ENCODE peak calls at places on chromosomes 11 and 22, in nine cellular contexts. U is WERI-Rb-1; Y is astrocyte of the spinal cord; V is MM.1S; Q is psoas muscle; N is lung; S is AG04450; D is lower lobe of right lung; H is CD8-positive, alpha-beta T cell. C is an unnamed sample.

GRCh38 chr11:9990221-9990973 is 303.6 kb downstream of the SBF2 start:
- DNase-seq in N (no peak), D (no peak), V (no peak), Y (no peak), Q (no peak), S (no peak), U (no peak), H (no peak), C (no peak)

GRCh38 chr11:35163209-35163608 is 24.2 kb downstream of the CD44 start:
- DNase-seq in V (no peak), U (peak), Y (no peak), H (no peak), Q (no peak), N (no peak), D (no peak), S (no peak), C (no peak)

GRCh38 chr11:63802637-63803414 is 10.4 kb upstream of the SPINDOC start:
- DNase-seq in V (no peak), D (no peak), H (no peak), U (no peak), Q (no peak), Y (no peak), S (no peak), N (no peak), C (peak)

GRCh38 chr11:18329196-18329870 is 7.0 kb downstream of the GTF2H1 start:
- DNase-seq in Q (no peak), Y (no peak), U (no peak), V (no peak), S (no peak), D (no peak), H (no peak), N (no peak), C (peak)

GRCh38 chr11:285021-285893 is 3.7 kb upstream of the PGGHG start:
- DNase-seq in Q (peak), V (no peak), H (peak), D (no peak), Y (no peak), U (no peak), S (no peak), N (no peak), C (no peak)

GRCh38 chr11:70508231-70508480 is 109.8 kb downstream of the CTTN start:
- DNase-seq in Q (peak), D (no peak), H (no peak), N (no peak), V (no peak), S (no peak), U (peak), Y (no peak), C (no peak)

GRCh38 chr11:122253541-122254317 is 137.7 kb upstream of the BLID start:
- DNase-seq in D (no peak), S (no peak), N (no peak), H (no peak), Y (no peak), U (no peak), V (no peak), Q (no peak), C (no peak)

GRCh38 chr11:107018902-107019493 is 722 bp upstream of the GUCY1A2 start:
- DNase-seq in H (no peak), U (peak), Q (peak), S (peak), N (peak), Y (peak), V (no peak), D (peak), C (no peak)

GRCh38 chr11:102318469-102318868 is 1.2 kb downstream of the BIRC3 start:
- DNase-seq in N (no peak), Q (no peak), V (peak), U (no peak), Y (peak), H (peak), D (no peak), S (no peak), C (peak)

GRCh38 chr11:92550411-92550810 is 325.8 kb downstream of the FAT3 start:
- DNase-seq in H (no peak), Y (no peak), Q (no peak), D (no peak), S (no peak), N (no peak), U (no peak), V (no peak), C (no peak)

GRCh38 chr11:104338186-104338585 is 174.2 kb upstream of the PDGFD start:
- DNase-seq in U (no peak), Q (no peak), N (no peak), D (no peak), V (no peak), Y (peak), H (no peak), S (no peak), C (no peak)

GRCh38 chr22:17171016-17171312 is 11.9 kb upstream of the HDHD5 start:
- DNase-seq in H (no peak), U (no peak), D (no peak), Y (no peak), S (no peak), Q (no peak), N (no peak), V (peak), C (no peak)

GRCh38 chr11:102279641-102280170 is 37.6 kb upstream of the BIRC3 start:
- DNase-seq in U (no peak), S (peak), Y (peak), H (no peak), Q (no peak), N (no peak), V (peak), D (no peak), C (peak)

GRCh38 chr11:9815486-9816136 is 151.7 kb downstream of the SWAP70 start:
- DNase-seq in Q (no peak), V (no peak), H (no peak), S (peak), Y (peak), U (no peak), D (no peak), N (peak), C (no peak)

GRCh38 chr11:72584293-72584921 is 89.8 kb downstream of the PDE2A start:
- DNase-seq in U (no peak), Q (peak), N (peak), Y (no peak), V (no peak), S (no peak), D (peak), H (peak), C (no peak)

GRCh38 chr11:86115542-86116385 is 46.9 kb upstream of the PICALM start:
- DNase-seq in H (no peak), D (no peak), Y (peak), Q (no peak), S (no peak), V (no peak), U (no peak), N (no peak), C (peak)

GRCh38 chr11:76850815-76851214 is 9.9 kb upstream of the ACER3 start:
- DNase-seq in Q (peak), S (no peak), V (no peak), N (no peak), H (no peak), D (no peak), Y (no peak), U (no peak), C (no peak)

GRCh38 chr22:50640857-50641647 is 13.1 kb upstream of the ARSA start:
- DNase-seq in S (no peak), H (no peak), Y (no peak), D (no peak), U (no peak), V (no peak), N (no peak), Q (no peak), C (no peak)

GRCh38 chr22:50641696-50642607 is 14.0 kb upstream of the ARSA start:
- DNase-seq in S (no peak), D (peak), H (no peak), N (no peak), U (no peak), V (no peak), Q (no peak), Y (peak), C (peak)
- TF ChIP-seq CTCF in S (peak), D (peak), H (no peak), N (peak), U (peak), V (peak), Q (no peak), Y (peak), C (peak)

GRCh38 chr11:111961389-111962300 is 24.5 kb downstream of the DIXDC1 start:
- DNase-seq in V (no peak), Y (no peak), Q (no peak), D (no peak), U (no peak), S (no peak), N (no peak), H (no peak), C (no peak)
- H3K4me3 ChIP-seq in V (no peak), Y (no peak), Q (no peak), D (no peak), U (no peak), S (no peak), N (no peak), H (no peak), C (no peak)

DNA sequence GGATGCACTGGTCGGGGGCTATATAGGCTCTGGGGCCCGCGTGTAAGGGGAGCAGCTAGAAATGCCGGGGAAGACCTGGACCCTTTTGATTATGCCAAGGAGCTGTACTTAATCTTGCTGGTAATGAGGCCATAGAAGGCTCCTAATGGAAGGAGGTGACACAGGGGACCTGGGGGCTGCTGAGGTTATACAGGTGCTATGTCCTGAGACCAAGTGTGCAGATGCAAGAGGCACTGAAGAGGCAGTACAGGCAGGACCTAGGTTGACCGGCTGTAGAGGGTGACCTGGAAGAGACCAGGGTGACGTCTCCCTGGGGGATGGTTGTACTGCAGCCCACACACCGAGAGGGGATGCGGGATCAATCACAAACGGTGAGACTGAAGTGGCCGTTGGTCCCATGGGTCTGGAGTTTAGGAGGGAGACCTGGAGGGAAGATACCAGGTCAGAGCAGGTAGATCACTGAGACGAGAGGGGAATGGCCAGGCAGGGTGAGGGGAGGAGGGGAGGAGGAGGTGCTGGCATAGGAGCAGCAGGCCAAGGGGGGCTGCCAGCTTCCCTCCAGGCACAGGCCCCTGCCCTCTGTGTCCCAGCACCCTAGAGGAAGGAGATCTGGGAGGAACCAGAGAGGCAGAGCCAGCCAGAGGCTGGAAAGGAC is 6.9 kb downstream of the MAPK8IP2 start:
- DNase-seq in V (no peak), D (no peak), U (no peak), Y (no peak), S (no peak), N (no peak), H (peak), Q (no peak), C (no peak)
- TF ChIP-seq CTCF in V (no peak), D (no peak), U (no peak), Y (no peak), S (no peak), N (no peak), H (no peak), Q (no peak), C (no peak)

GRCh38 chr11:130448416-130449068 is at the start of gene ADAMTS15:
- DNase-seq in S (no peak), Q (peak), H (no peak), N (peak), V (peak), U (peak), D (peak), Y (peak), C (peak)

GRCh38 chr11:130449996-130450419 is 1.6 kb downstream of the ADAMTS15 start:
- DNase-seq in U (peak), N (peak), H (no peak), V (no peak), D (peak), Y (peak), S (no peak), Q (peak), C (no peak)

GRCh38 chr11:130451261-130452019 is 3.0 kb downstream of the ADAMTS15 start:
- DNase-seq in U (no peak), S (no peak), Y (peak), Q (peak), N (no peak), H (no peak), V (no peak), D (no peak), C (no peak)

GRCh38 chr11:130448039-130448415 is 418 bp upstream of the ADAMTS15 start:
- DNase-seq in D (no peak), Q (no peak), V (no peak), Y (no peak), H (no peak), S (no peak), U (no peak), N (no peak), C (no peak)

DNA sequence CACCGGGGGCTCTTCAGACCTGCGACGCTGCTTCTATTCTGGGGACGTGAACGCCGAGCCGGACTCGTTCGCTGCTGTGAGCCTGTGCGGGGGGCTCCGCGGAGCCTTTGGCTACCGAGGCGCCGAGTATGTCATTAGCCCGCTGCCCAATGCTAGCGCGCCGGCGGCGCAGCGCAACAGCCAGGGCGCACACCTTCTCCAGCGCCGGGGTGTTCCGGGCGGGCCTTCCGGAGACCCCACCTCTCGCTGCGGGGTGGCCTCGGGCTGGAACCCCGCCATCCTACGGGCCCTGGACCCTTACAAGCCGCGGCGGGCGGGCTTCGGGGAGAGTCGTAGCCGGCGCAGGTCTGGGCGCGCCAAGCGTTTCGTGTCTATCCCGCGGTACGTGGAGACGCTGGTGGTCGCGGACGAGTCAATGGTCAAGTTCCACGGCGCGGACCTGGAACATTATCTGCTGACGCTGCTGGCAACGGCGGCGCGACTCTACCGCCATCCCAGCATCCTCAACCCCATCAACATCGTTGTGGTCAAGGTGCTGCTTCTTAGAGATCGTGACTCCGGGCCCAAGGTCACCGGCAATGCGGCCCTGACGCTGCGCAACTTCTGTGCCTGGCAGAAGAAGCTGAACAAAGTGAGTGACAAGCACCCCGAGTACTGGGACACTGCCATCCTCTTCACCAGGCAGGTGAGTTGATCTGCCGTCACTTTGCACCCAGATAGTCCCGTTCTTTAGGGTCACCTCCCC is 973 bp downstream of the ADAMTS15 start:
- DNase-seq in V (no peak), Y (peak), H (no peak), U (no peak), S (no peak), D (no peak), N (no peak), Q (no peak), C (no peak)
- H3K4me3 ChIP-seq in V (peak), Y (peak), H (no peak), U (peak), S (peak), D (peak), N (peak), Q (peak), C (no peak)

GRCh38 chr11:84830372-84830771 is 796.8 kb downstream of the DLG2 start:
- DNase-seq in N (no peak), H (no peak), V (no peak), S (no peak), U (no peak), Q (no peak), D (no peak), Y (no peak), C (no peak)
- TF ChIP-seq CTCF in N (no peak), H (no peak), V (no peak), S (no peak), U (no peak), Q (no peak), D (no peak), Y (no peak), C (no peak)

DNA sequence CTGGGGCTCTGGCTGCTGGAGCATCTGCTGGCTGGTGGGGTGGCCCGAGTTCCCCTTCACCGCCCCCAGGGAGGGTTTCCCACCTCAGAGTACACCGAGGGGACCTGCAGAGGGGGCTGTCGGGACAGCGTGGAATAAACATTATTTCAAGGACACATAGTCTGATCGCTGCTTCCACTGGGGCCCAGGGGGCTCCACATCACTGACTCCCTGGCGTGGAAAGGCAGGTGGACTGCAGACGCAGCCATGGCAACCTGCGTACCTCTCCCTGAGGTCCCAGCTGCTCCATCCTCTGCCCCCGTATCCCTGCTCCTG is 21.6 kb downstream of the TRMU start:
- DNase-seq in H (no peak), N (no peak), V (no peak), U (no peak), Y (no peak), Q (peak), D (no peak), S (no peak), C (no peak)
- H3K4me3 ChIP-seq in H (no peak), N (no peak), V (no peak), U (no peak), Y (no peak), Q (no peak), D (no peak), S (no peak), C (no peak)

DNA sequence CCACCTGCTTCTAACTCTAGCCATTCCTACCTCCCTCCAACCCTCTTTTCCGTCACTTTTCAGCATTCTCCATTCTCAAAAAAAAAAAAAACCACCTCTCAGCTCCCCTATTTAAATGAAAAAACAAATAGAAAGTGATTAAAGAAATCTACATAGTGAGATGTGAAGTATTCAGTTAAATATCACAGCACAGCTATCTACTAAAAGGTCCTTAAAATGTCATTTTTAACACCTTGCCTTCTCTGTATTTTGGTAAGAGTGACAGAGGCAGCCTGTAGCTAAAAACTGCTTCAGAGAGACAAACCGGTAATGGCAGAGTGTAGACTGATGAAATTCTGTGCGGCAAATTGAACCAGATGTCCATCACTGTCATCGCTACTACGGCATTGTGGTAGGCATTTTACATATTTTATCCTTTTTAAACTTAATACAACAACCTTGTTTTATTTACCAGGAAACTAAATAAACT is 346 bp upstream of the ALG9 start:
- DNase-seq in V (no peak), Q (no peak), S (no peak), Y (no peak), D (no peak), N (no peak), U (no peak), H (no peak), C (no peak)
- TF ChIP-seq CTCF in V (no peak), Q (no peak), S (no peak), Y (no peak), D (no peak), N (no peak), U (no peak), H (no peak), C (no peak)

DNA sequence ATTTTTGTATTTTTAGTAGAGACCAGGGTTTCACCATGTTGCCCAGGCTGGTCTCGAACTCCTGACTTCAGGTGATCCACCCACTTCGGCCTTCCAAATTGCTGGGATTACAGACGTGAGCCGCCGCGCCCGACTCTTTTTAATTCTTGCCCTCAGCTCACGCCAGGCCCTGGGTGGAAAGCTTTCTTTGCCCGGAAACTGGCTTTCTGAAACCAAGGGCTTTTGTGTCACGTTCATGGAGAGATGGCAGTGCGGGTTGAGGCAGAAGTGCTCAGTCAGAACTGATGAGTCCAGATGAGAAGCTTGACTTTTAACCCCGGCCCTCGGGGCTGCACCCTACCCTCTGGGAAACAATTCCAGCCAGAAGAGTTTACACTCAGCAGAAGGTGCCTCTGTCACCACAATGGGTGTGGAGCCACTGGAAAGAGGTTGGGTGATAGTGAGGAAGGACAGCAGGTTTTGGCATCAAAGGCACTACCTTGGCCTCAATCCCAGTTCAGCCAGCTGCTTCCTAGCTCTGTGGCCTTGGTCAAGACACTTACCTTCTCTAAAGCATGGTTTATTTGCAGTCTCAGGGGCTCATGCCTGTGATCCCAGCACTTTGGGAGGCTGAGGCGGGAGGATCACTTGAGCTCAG is 890 bp upstream of the ARFGAP3 start:
- DNase-seq in D (no peak), Q (no peak), N (no peak), V (no peak), H (no peak), Y (no peak), S (no peak), U (no peak), C (no peak)
- H3K4me3 ChIP-seq in D (peak), Q (peak), N (no peak), V (no peak), H (peak), Y (no peak), S (no peak), U (no peak), C (no peak)

C was measured in GM12865.